ENCODE peak calls at places on chromosomes 2 and 18, in four cellular contexts. One of them, this sample, is unnamed.

GRCh38 chr2:163692611-163693482 is 43.0 kb downstream of the FIGN start:
- DNase-seq in GM12891: no peak
- DNase-seq in K562: no peak
- DNase-seq in GM12878: no peak
- DNase-seq in this sample: no peak

GRCh38 chr2:180553094-180553715 is 427.2 kb upstream of the UBE2E3 start:
- DNase-seq in GM12878: no peak
- DNase-seq in GM12891: no peak
- DNase-seq in K562: no peak
- DNase-seq in this sample: no peak

GRCh38 chr2:134177351-134177931 is 76.4 kb upstream of the MGAT5 start:
- DNase-seq in GM12878: no peak
- DNase-seq in GM12891: no peak
- DNase-seq in K562: no peak
- DNase-seq in this sample: no peak

GRCh38 chr2:240720686-240721595 is 29.3 kb downstream of the AQP12A start:
- DNase-seq in GM12891: no peak
- DNase-seq in GM12878: no peak
- DNase-seq in K562: no peak
- DNase-seq in this sample: no peak

GRCh38 chr2:217837530-217837929 is 165.3 kb downstream of the TNS1 start:
- DNase-seq in K562: no peak
- DNase-seq in GM12891: no peak
- DNase-seq in GM12878: no peak
- DNase-seq in this sample: no peak

GRCh38 chr18:54149078-54149697 is 75.3 kb downstream of the MBD2 start:
- DNase-seq in GM12878: peak
- DNase-seq in K562: peak
- DNase-seq in GM12891: no peak
- DNase-seq in this sample: no peak

GRCh38 chr2:239369631-239370161 is 31.1 kb downstream of the HDAC4 start:
- DNase-seq in GM12891: peak
- DNase-seq in GM12878: peak
- DNase-seq in K562: no peak
- DNase-seq in this sample: peak

GRCh38 chr2:118049140-118050128 is 35.6 kb upstream of the CCDC93 start:
- DNase-seq in GM12891: no peak
- DNase-seq in GM12878: peak
- DNase-seq in K562: no peak
- DNase-seq in this sample: no peak

GRCh38 chr2:119350311-119350998 is 16.2 kb downstream of the C2orf76 start:
- DNase-seq in GM12891: no peak
- DNase-seq in GM12878: no peak
- DNase-seq in K562: peak
- DNase-seq in this sample: no peak

GRCh38 chr2:120472031-120472430 is 126.1 kb downstream of the INHBB start:
- DNase-seq in GM12878: no peak
- DNase-seq in GM12891: no peak
- DNase-seq in K562: no peak
- DNase-seq in this sample: no peak

GRCh38 chr18:73479472-73479871 is 611.7 kb upstream of the NETO1 start:
- DNase-seq in GM12878: no peak
- DNase-seq in K562: no peak
- DNase-seq in GM12891: no peak
- DNase-seq in this sample: no peak

GRCh38 chr2:230591850-230592249 is 120.8 kb upstream of the CAB39 start:
- DNase-seq in GM12891: no peak
- DNase-seq in GM12878: no peak
- DNase-seq in K562: no peak
- DNase-seq in this sample: no peak

GRCh38 chr2:26861610-26862224 is 13.8 kb downstream of the DPYSL5 start:
- DNase-seq in K562: no peak
- DNase-seq in GM12891: no peak
- DNase-seq in GM12878: no peak
- DNase-seq in this sample: no peak

GRCh38 chr2:227186751-227187150 is 22.3 kb downstream of the COL4A3 start:
- DNase-seq in GM12878: no peak
- DNase-seq in GM12891: no peak
- DNase-seq in K562: no peak
- DNase-seq in this sample: no peak

GRCh38 chr2:235917506-235917905 is 250.7 kb downstream of the GBX2 start:
- DNase-seq in GM12891: no peak
- DNase-seq in K562: no peak
- DNase-seq in GM12878: no peak
- DNase-seq in this sample: no peak

GRCh38 chr2:138997849-138998517 is 217.8 kb upstream of the NXPH2 start:
- DNase-seq in GM12878: no peak
- DNase-seq in GM12891: no peak
- DNase-seq in K562: no peak
- DNase-seq in this sample: no peak

GRCh38 chr18:55856191-55856590 is 268.2 kb upstream of the TCF4 start:
- DNase-seq in GM12891: no peak
- DNase-seq in GM12878: no peak
- DNase-seq in K562: no peak
- DNase-seq in this sample: no peak

GRCh38 chr2:233081232-233081730 is 21.1 kb downstream of the INPP5D start:
- DNase-seq in GM12878: no peak
- DNase-seq in K562: no peak
- DNase-seq in GM12891: no peak
- DNase-seq in this sample: no peak

GRCh38 chr2:239769574-239770145 is 255.5 kb downstream of the NDUFA10 start:
- DNase-seq in GM12878: no peak
- DNase-seq in K562: no peak
- DNase-seq in GM12891: no peak
- DNase-seq in this sample: no peak

GRCh38 chr2:111975819-111976218 is 77.4 kb downstream of the MERTK start:
- DNase-seq in GM12878: no peak
- DNase-seq in K562: no peak
- DNase-seq in GM12891: no peak
- DNase-seq in this sample: no peak

GRCh38 chr2:26569216-26570082 is 71.7 kb downstream of the CIB4 start:
- DNase-seq in GM12891: no peak
- DNase-seq in K562: no peak
- DNase-seq in GM12878: no peak
- DNase-seq in this sample: no peak

GRCh38 chr2:27025281-27025800 is 7.4 kb upstream of the TMEM214 start:
- DNase-seq in K562: no peak
- DNase-seq in GM12891: no peak
- DNase-seq in GM12878: no peak
- DNase-seq in this sample: no peak

GRCh38 chr2:186919272-186919671 is 70.3 kb upstream of the ZSWIM2 start:
- DNase-seq in GM12891: no peak
- DNase-seq in GM12878: no peak
- DNase-seq in K562: no peak
- DNase-seq in this sample: no peak

GRCh38 chr2:134153481-134153880 is 100.4 kb upstream of the MGAT5 start:
- DNase-seq in GM12891: no peak
- DNase-seq in GM12878: no peak
- DNase-seq in K562: no peak
- DNase-seq in this sample: no peak

GRCh38 chr2:12931211-12931844 is 214.6 kb downstream of the TRIB2 start:
- DNase-seq in GM12878: no peak
- DNase-seq in GM12891: peak
- DNase-seq in K562: peak
- DNase-seq in this sample: no peak

GRCh38 chr2:200747668-200748618 is 63.8 kb upstream of the BZW1 start:
- DNase-seq in GM12891: no peak
- DNase-seq in K562: no peak
- DNase-seq in GM12878: no peak
- DNase-seq in this sample: no peak
- TF ChIP-seq POLR2A in GM12891: no peak
- TF ChIP-seq POLR2A in K562: no peak
- TF ChIP-seq POLR2A in GM12878: no peak
- TF ChIP-seq POLR2A in this sample: no peak

GRCh38 chr18:62897153-62897552 is 181.8 kb downstream of the PHLPP1 start:
- DNase-seq in GM12878: no peak
- DNase-seq in K562: no peak
- DNase-seq in GM12891: no peak
- DNase-seq in this sample: no peak
- TF ChIP-seq TAF1 in GM12878: no peak
- TF ChIP-seq TAF1 in K562: no peak
- TF ChIP-seq TAF1 in GM12891: no peak
- TF ChIP-seq TAF1 in this sample: no peak

GRCh38 chr2:201118957-201119848 is 3.2 kb downstream of the CFLAR start:
- DNase-seq in GM12891: no peak
- DNase-seq in GM12878: no peak
- DNase-seq in K562: peak
- DNase-seq in this sample: no peak

GRCh38 chr2:201120500-201120899 is 4.5 kb downstream of the CFLAR start:
- DNase-seq in GM12891: no peak
- DNase-seq in GM12878: no peak
- DNase-seq in K562: no peak
- DNase-seq in this sample: no peak

GRCh38 chr2:201116115-201116958 is at the start of gene CFLAR:
- DNase-seq in K562: peak
- DNase-seq in GM12878: no peak
- DNase-seq in GM12891: peak
- DNase-seq in this sample: peak

GRCh38 chr2:201116959-201117734 is 1.2 kb downstream of the CFLAR start:
- DNase-seq in K562: peak
- DNase-seq in GM12878: no peak
- DNase-seq in GM12891: no peak
- DNase-seq in this sample: no peak

DNA sequence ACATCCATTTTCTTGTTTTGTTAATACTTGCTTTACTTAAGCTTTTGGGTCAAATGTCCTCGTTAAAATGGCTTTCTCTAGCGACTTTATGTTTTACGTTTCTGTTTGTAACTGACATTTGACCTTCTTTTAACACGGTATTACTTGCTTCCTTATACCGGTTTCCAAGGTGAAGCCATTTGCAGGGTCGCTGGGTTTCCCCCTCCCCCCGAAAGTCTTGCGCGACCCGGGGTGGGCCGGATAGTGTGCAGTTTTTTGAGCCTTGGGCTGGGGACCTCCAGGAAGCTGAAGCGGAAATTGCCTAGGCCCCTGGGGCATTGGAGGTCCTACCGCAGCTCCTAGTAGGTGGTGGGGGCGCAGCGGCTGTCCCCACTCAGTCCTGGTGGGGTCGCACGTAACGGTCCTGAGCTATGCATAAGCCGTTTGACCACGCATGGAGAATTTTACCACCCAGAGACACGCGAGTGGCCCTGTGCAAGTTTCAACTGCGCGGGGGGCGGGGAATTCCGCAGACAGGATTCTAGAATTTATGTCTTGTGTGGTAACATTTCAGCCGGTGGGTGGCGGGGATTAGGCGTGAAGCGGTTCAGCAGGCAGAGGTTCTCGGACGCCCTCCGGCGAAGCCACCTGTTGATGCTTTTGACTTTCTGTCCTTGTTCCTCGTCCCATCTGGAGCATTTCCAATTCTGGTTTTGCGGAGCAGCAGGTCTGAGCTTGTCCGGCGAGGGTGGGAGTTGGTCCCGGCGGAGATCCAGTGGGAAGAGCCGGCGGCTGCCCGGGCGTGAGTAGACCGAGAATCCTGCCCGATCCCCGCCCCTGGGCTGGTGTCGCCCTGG is 2.4 kb downstream of the CFLAR start:
- DNase-seq in GM12878: no peak
- DNase-seq in K562: peak
- DNase-seq in GM12891: no peak
- DNase-seq in this sample: peak
- TF ChIP-seq POLR2A in GM12878: peak
- TF ChIP-seq POLR2A in K562: peak
- TF ChIP-seq POLR2A in GM12891: peak
- TF ChIP-seq POLR2A in this sample: peak

DNA sequence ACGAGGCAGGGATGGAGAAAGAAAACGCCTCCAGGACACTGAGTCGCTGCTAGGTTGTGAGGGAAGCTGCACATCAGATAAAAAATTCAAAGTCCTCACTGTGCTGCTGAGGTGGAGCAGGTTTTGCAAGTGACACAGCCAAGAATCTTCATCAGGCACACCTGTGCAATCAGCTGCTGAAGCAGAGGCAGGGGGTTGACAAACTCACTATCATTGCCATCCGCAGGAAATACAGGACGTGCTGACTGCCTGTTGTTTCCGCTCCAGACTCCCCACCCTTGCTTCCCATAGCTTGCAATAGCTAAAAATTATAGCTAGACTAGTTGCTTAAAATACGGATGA is 147.7 kb upstream of the FHL2 start:
- DNase-seq in GM12878: no peak
- DNase-seq in GM12891: no peak
- DNase-seq in K562: no peak
- DNase-seq in this sample: no peak
- TF ChIP-seq TAF1 in GM12878: no peak
- TF ChIP-seq TAF1 in GM12891: no peak
- TF ChIP-seq TAF1 in K562: no peak
- TF ChIP-seq TAF1 in this sample: no peak

GRCh38 chr18:4360221-4360715 is 94.8 kb downstream of the DLGAP1 start:
- DNase-seq in K562: no peak
- DNase-seq in GM12891: no peak
- DNase-seq in GM12878: no peak
- DNase-seq in this sample: no peak
- TF ChIP-seq POLR2A in K562: no peak
- TF ChIP-seq POLR2A in GM12891: no peak
- TF ChIP-seq POLR2A in GM12878: no peak
- TF ChIP-seq POLR2A in this sample: no peak

GRCh38 chr18:48605408-48605845 is 66.6 kb downstream of the CTIF start:
- DNase-seq in K562: peak
- DNase-seq in GM12891: no peak
- DNase-seq in GM12878: peak
- DNase-seq in this sample: no peak
- TF ChIP-seq TAF1 in K562: no peak
- TF ChIP-seq TAF1 in GM12891: no peak
- TF ChIP-seq TAF1 in GM12878: no peak
- TF ChIP-seq TAF1 in this sample: no peak

GRCh38 chr2:282693-283263 is 5.1 kb downstream of the ALKAL2 start:
- DNase-seq in K562: no peak
- DNase-seq in GM12891: no peak
- DNase-seq in GM12878: no peak
- DNase-seq in this sample: no peak

GRCh38 chr2:279366-279765 is 8.5 kb downstream of the ALKAL2 start:
- DNase-seq in GM12891: no peak
- DNase-seq in GM12878: no peak
- DNase-seq in K562: no peak
- DNase-seq in this sample: no peak

GRCh38 chr2:279956-280654 is 7.8 kb downstream of the ALKAL2 start:
- DNase-seq in GM12891: no peak
- DNase-seq in K562: no peak
- DNase-seq in GM12878: no peak
- DNase-seq in this sample: no peak

GRCh38 chr2:280655-281110 is 7.2 kb downstream of the ALKAL2 start:
- DNase-seq in GM12891: no peak
- DNase-seq in K562: no peak
- DNase-seq in GM12878: no peak
- DNase-seq in this sample: no peak

GRCh38 chr2:281381-281780 is 6.5 kb downstream of the ALKAL2 start:
- DNase-seq in K562: no peak
- DNase-seq in GM12878: no peak
- DNase-seq in GM12891: no peak
- DNase-seq in this sample: no peak
- TF ChIP-seq POLR2A in K562: no peak
- TF ChIP-seq POLR2A in GM12878: no peak
- TF ChIP-seq POLR2A in GM12891: no peak
- TF ChIP-seq POLR2A in this sample: no peak

GRCh38 chr2:158391876-158392275 is 64.7 kb downstream of the CCDC148 start:
- DNase-seq in GM12878: no peak
- DNase-seq in GM12891: no peak
- DNase-seq in K562: peak
- DNase-seq in this sample: no peak
- TF ChIP-seq TAF1 in GM12878: no peak
- TF ChIP-seq TAF1 in GM12891: no peak
- TF ChIP-seq TAF1 in K562: no peak
- TF ChIP-seq TAF1 in this sample: no peak